ENCODE peak calls at places on chromosomes 16 and 17, in five cellular contexts. J, T, H, C and Y are unnamed samples.

GRCh38 chr17:850828-851759 is 68.9 kb downstream of the MRM3 start:
- DNase-seq in H (no peak), J (no peak), T (peak), C (no peak), Y (no peak)

GRCh38 chr16:12188674-12189249 is 212.2 kb downstream of the SNX29 start:
- DNase-seq in T (no peak), J (no peak), C (no peak), H (no peak), Y (peak)

GRCh38 chr17:39663688-39664580 is 1.2 kb upstream of the TCAP start:
- DNase-seq in H (peak), C (no peak), T (no peak), J (peak), Y (peak)

GRCh38 chr17:47848198-47848513 is 2.8 kb downstream of the SP6 start:
- DNase-seq in H (no peak), C (no peak), T (no peak), J (no peak), Y (no peak)

GRCh38 chr16:29678691-29679267 is at the start of gene QPRT:
- DNase-seq in J (no peak), T (peak), H (peak), C (no peak), Y (peak)

GRCh38 chr16:77579283-77579985 is 142.9 kb upstream of the NUDT7 start:
- DNase-seq in J (no peak), T (no peak), H (no peak), C (no peak), Y (no peak)

GRCh38 chr17:39144414-39144813 is 7.0 kb downstream of the PLXDC1 start:
- DNase-seq in T (no peak), H (no peak), C (no peak), J (no peak), Y (no peak)

GRCh38 chr16:26709175-26709574 is 357.6 kb upstream of the C16orf82 start:
- DNase-seq in T (peak), J (no peak), C (no peak), H (no peak), Y (no peak)

GRCh38 chr17:81722184-81723120 is 10.4 kb downstream of the SLC25A10 start:
- DNase-seq in H (no peak), C (no peak), T (peak), J (no peak), Y (peak)

GRCh38 chr17:64780096-64781012 is 118.2 kb upstream of the SMURF2 start:
- DNase-seq in J (peak), T (peak), C (no peak), H (no peak), Y (no peak)

GRCh38 chr17:69524854-69525253 is 110.4 kb downstream of the MAP2K6 start:
- DNase-seq in T (no peak), J (no peak), H (no peak), C (no peak), Y (no peak)

GRCh38 chr17:77882481-77883212 is 75.9 kb upstream of the TNRC6C start:
- DNase-seq in T (no peak), H (peak), C (peak), J (no peak), Y (no peak)

GRCh38 chr16:72162105-72162680 is 9.8 kb downstream of the PMFBP1 start:
- DNase-seq in T (no peak), C (no peak), J (no peak), H (no peak), Y (no peak)

GRCh38 chr16:48546774-48547173 is 63.2 kb downstream of the N4BP1 start:
- DNase-seq in J (no peak), C (no peak), H (peak), T (no peak), Y (no peak)

GRCh38 chr17:36864827-36865320 is 72.4 kb upstream of the LHX1 start:
- DNase-seq in C (no peak), J (no peak), H (no peak), T (no peak), Y (no peak)

GRCh38 chr17:71402661-71403141 is 718.1 kb upstream of the SOX9 start:
- DNase-seq in J (no peak), T (peak), C (no peak), H (no peak), Y (no peak)

GRCh38 chr17:21470861-21471260 is 94.7 kb downstream of the KCNJ12 start:
- DNase-seq in T (no peak), J (no peak), C (no peak), H (no peak), Y (no peak)
- TF ChIP-seq JUND in T (no peak), J (no peak), C (no peak), H (no peak), Y (no peak)

GRCh38 chr17:29677139-29677834 is 54.6 kb upstream of the CORO6 start:
- DNase-seq in C (no peak), J (no peak), T (no peak), H (no peak), Y (no peak)
- TF ChIP-seq JUND in C (no peak), J (no peak), T (no peak), H (no peak), Y (no peak)

GRCh38 chr16:65480276-65480675 is 358.4 kb upstream of the CDH11 start:
- DNase-seq in C (no peak), J (no peak), H (no peak), T (no peak), Y (no peak)
- TF ChIP-seq JUND in C (no peak), J (no peak), H (no peak), T (no peak), Y (no peak)

DNA sequence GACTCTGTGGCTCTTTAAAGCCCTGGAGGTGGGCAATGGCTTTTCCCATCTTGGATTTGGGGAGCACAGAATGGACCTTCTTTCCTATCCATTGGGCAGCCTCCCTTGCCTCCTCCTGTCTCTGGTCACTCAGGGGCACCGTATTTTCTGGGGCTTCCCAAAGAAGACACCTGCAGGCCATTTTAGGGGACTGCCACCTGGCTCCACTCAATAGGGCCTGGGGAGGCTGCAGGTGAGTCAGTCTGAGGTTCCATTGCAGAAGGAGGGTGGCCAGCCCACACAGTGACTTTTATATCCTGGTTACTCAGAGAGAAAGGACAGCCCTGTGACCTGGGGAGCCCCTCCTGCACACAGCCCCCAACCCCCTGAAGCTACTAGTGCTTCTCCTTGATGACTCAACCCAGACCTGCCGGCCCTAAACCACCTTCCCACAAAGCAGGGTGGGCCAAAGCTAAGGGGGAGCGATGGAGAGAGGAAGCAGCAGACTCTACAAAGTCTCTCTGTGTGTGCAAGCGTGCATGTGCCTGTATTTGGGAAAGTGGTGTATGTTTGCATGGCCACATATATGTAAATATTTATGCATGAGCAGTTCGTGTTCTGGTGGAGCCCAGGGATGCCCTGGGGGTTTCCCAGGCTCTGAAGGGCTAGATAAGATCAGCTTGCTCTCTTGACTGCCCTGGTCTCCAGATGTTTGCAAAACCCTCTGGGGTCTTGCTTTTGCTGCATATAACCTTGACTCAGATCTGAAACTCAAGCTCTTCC is 5.0 kb downstream of the CX3CL1 start:
- DNase-seq in H (peak), J (no peak), T (peak), C (peak), Y (no peak)
- TF ChIP-seq JUND in H (peak), J (no peak), T (peak), C (peak), Y (no peak)

GRCh38 chr17:49645654-49646053 is 32.2 kb downstream of the SPOP start:
- DNase-seq in J (no peak), C (no peak), H (no peak), T (no peak), Y (no peak)

GRCh38 chr17:49647256-49647585 is 30.7 kb downstream of the SPOP start:
- DNase-seq in C (no peak), T (no peak), H (no peak), J (no peak), Y (no peak)

DNA sequence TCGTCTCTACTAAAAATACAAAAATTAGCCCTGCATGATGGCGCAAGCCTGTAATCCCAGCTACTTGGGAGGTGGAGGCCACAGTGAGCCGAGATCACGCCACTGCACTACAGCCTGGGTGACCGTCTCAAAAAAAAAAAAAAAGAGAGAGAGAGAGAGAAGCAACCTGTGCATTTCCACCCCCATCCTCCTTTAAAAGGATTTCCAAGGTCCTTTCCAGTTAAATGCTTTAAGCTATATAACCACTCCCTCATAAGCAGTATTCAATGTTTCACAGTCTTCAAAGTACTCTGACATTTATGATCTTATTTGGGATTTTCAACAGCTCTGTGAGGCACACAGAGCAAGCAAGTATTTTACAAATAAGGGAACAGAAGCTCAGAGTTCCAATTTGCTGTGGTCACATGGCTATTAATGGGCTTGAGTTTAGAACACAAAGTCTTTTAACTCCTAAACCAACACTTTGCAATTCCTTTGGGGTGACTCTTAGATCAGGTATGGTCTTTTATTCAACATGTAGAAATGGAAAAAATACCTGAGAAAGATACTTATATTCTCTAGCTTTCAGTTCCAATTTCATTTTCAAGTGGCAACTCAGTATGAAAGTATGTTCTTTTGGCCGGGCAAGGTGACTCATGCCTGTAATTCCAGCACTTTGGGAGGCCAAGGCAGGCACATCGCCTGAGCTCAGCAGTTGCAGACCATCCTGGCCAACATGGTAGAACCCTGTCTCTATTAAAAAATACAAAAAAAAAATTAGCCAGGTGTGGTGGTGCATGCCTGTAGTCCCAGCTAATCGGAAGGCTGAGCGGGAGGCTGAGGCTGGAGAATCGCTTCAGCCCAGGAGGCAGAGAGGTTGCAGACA is 31.3 kb downstream of the SPOP start:
- DNase-seq in H (peak), J (peak), T (no peak), C (peak), Y (no peak)
- TF ChIP-seq JUND in H (no peak), J (peak), T (peak), C (peak), Y (no peak)

DNA sequence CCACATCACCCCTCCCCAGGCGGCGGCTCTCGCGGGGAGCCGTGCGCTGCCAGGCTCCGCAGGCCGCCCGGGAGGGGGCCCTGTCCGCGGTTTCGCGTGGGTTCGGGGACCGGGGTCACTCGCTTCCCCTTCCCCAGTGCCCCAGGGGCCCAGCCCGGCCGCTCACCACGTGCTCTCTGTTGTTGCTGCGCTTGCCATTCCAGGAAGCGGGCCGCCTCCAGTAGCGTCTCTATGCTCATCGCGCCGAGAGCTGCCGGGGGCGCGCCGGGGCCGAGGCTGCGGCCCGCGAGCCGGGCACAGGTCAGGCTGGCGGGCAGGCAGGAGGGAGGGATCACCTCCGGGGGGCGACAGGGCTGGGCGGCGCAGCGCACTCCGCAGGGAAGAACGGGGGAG is 390 bp downstream of the MNT start:
- DNase-seq in J (no peak), C (no peak), T (peak), H (peak), Y (no peak)
- TF ChIP-seq JUND in J (no peak), C (no peak), T (no peak), H (no peak), Y (no peak)

GRCh38 chr17:72456026-72456569 is 335.3 kb downstream of the SOX9 start:
- DNase-seq in T (no peak), C (no peak), J (peak), H (peak), Y (peak)
- TF ChIP-seq JUND in T (no peak), C (no peak), J (peak), H (no peak), Y (no peak)

GRCh38 chr16:80924372-80924978 is 82.2 kb downstream of the CMC2 start:
- DNase-seq in J (peak), C (no peak), H (peak), T (peak), Y (peak)
- TF ChIP-seq JUND in J (no peak), C (no peak), H (no peak), T (no peak), Y (no peak)

DNA sequence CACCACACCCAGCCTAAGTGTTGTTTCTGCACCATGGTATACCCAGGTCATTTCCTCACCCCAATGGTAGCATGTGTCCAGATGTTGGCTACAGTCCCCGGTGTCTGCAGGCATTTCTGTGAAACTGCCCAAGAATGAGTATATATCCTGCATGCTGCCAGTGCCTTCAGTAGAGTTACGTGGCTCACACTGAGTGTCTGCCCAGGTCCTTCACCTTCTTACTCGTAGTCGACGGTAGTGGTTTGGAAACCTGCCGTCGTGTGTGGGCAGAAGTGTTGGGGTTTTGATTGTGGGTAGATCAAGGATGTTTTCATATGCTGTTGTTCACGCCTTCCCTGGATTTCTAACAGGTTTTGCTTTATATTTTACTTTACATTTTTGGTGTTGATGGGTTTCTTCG is 16.8 kb downstream of the TCF25 start:
- DNase-seq in C (no peak), J (no peak), T (no peak), H (no peak), Y (no peak)
- TF ChIP-seq JUND in C (no peak), J (no peak), T (no peak), H (no peak), Y (no peak)

GRCh38 chr16:1188781-1189189 is 35.9 kb downstream of the CACNA1H start:
- DNase-seq in H (no peak), C (no peak), T (no peak), J (no peak), Y (peak)
- TF ChIP-seq JUND in H (no peak), C (no peak), T (no peak), J (no peak), Y (no peak)